ENCODE peak calls at places on chromosome 2, in eight cellular contexts. N is HL-60, F is transverse colon, L is stomach, G is upper lobe of left lung, A is SK-N-SH, K is vagina, H is GM23338. O is an unnamed sample.

GRCh38 chr2:120710256-120710655 is 25.4 kb upstream of the GLI2 start:
- DNase-seq in N (no peak), F (no peak), L (no peak), G (no peak), A (no peak), K (no peak), H (peak), O (no peak)

GRCh38 chr2:219273887-219274391 is 5.2 kb upstream of the DNAJB2 start:
- DNase-seq in N (no peak), F (no peak), L (no peak), G (no peak), A (no peak), K (no peak), H (no peak), O (no peak)

GRCh38 chr2:211247751-211248150 is 691.4 kb downstream of the CPS1 start:
- DNase-seq in N (no peak), F (no peak), L (no peak), G (no peak), A (no peak), K (no peak), H (no peak), O (no peak)

GRCh38 chr2:229980440-229981184 is 58.3 kb downstream of the FBXO36 start:
- DNase-seq in N (no peak), F (peak), L (peak), G (no peak), A (peak), K (no peak), H (peak), O (peak)

GRCh38 chr2:24832991-24833671 is 39.9 kb downstream of the CENPO start:
- DNase-seq in N (no peak), F (no peak), L (no peak), G (no peak), A (no peak), K (no peak), H (no peak), O (no peak)

GRCh38 chr2:159201321-159202063 is 85.0 kb downstream of the WDSUB1 start:
- DNase-seq in N (no peak), F (no peak), L (no peak), G (no peak), A (no peak), K (no peak), H (no peak), O (no peak)

GRCh38 chr2:45888641-45889040 is 237.2 kb downstream of the PRKCE start:
- DNase-seq in N (no peak), F (no peak), L (no peak), G (no peak), A (no peak), K (no peak), H (no peak), O (no peak)

GRCh38 chr2:164369416-164369815 is 251.9 kb downstream of the GRB14 start:
- DNase-seq in N (no peak), F (no peak), L (no peak), G (no peak), A (no peak), K (no peak), H (no peak), O (no peak)

GRCh38 chr2:159399716-159400525 is 113.4 kb upstream of the WDSUB1 start:
- DNase-seq in N (no peak), F (no peak), L (no peak), G (no peak), A (no peak), K (no peak), H (no peak), O (no peak)

GRCh38 chr2:231672617-231673347 is 35.5 kb upstream of the PTMA start:
- DNase-seq in N (no peak), F (peak), L (peak), G (peak), A (no peak), K (peak), H (peak), O (no peak)

GRCh38 chr2:218956039-218956438 is 3.4 kb upstream of the CDK5R2 start:
- DNase-seq in N (no peak), F (no peak), L (no peak), G (no peak), A (no peak), K (no peak), H (no peak), O (no peak)

GRCh38 chr2:68039317-68039716 is 23.5 kb downstream of the C1D start:
- DNase-seq in N (no peak), F (no peak), L (no peak), G (no peak), A (no peak), K (no peak), H (no peak), O (no peak)

GRCh38 chr2:191675807-191676667 is 1.9 kb upstream of the NABP1 start:
- DNase-seq in N (no peak), F (peak), L (peak), G (peak), A (no peak), K (no peak), H (peak), O (no peak)

GRCh38 chr2:120677696-120678095 is 58.0 kb upstream of the GLI2 start:
- DNase-seq in N (no peak), F (no peak), L (no peak), G (no peak), A (no peak), K (no peak), H (no peak), O (no peak)

GRCh38 chr2:33015421-33016142 is 68.8 kb downstream of the LTBP1 start:
- DNase-seq in N (no peak), F (peak), L (no peak), G (no peak), A (no peak), K (no peak), H (no peak), O (no peak)

GRCh38 chr2:174597347-174598047 is at the start of gene WIPF1:
- DNase-seq in N (peak), F (peak), L (no peak), G (peak), A (no peak), K (no peak), H (no peak), O (no peak)

GRCh38 chr2:16622399-16622968 is 43.1 kb downstream of the CYRIA start:
- DNase-seq in N (no peak), F (no peak), L (no peak), G (no peak), A (no peak), K (no peak), H (no peak), O (no peak)

GRCh38 chr2:126947090-126947404 is 48.4 kb downstream of the TEX51 start:
- DNase-seq in N (no peak), F (no peak), L (no peak), G (no peak), A (no peak), K (no peak), H (no peak), O (no peak)

GRCh38 chr2:118763797-118764196 is 83.7 kb downstream of the EN1 start:
- DNase-seq in N (no peak), F (no peak), L (no peak), G (no peak), A (peak), K (no peak), H (peak), O (peak)

GRCh38 chr2:148375214-148375613 is 269.3 kb upstream of the EPC2 start:
- DNase-seq in N (no peak), F (no peak), L (no peak), G (no peak), A (no peak), K (no peak), H (no peak), O (no peak)

GRCh38 chr2:64143154-64144056 is 815 bp downstream of the PELI1 start:
- DNase-seq in N (no peak), F (no peak), L (no peak), G (no peak), A (peak), K (no peak), H (peak), O (peak)

GRCh38 chr2:218430721-218431120 is 11.8 kb downstream of the VIL1 start:
- DNase-seq in N (no peak), F (no peak), L (no peak), G (no peak), A (no peak), K (no peak), H (no peak), O (no peak)

GRCh38 chr2:169036717-169037450 is 5.8 kb upstream of the ABCB11 start:
- DNase-seq in N (no peak), F (no peak), L (no peak), G (no peak), A (no peak), K (no peak), H (no peak), O (no peak)

GRCh38 chr2:203484266-203485112 is 50.6 kb downstream of the RAPH1 start:
- DNase-seq in N (peak), F (peak), L (peak), G (no peak), A (no peak), K (no peak), H (peak), O (no peak)

GRCh38 chr2:649461-650342 is 27.5 kb downstream of the TMEM18 start:
- DNase-seq in N (no peak), F (no peak), L (peak), G (no peak), A (no peak), K (peak), H (no peak), O (no peak)

GRCh38 chr2:216164087-216164486 is 54.9 kb downstream of the XRCC5 start:
- DNase-seq in N (no peak), F (no peak), L (no peak), G (no peak), A (no peak), K (no peak), H (no peak), O (no peak)

GRCh38 chr2:28469304-28469703 is 26.6 kb upstream of the PLB1 start:
- DNase-seq in N (no peak), F (no peak), L (no peak), G (no peak), A (no peak), K (no peak), H (no peak), O (no peak)

GRCh38 chr2:2260691-2261268 is 70.3 kb downstream of the MYT1L start:
- DNase-seq in N (no peak), F (no peak), L (no peak), G (no peak), A (peak), K (peak), H (peak), O (no peak)
- TF ChIP-seq POLR2AphosphoS5 in N (no peak), F (no peak), L (no peak), G (no peak), A (no peak), K (no peak), H (no peak), O (no peak)

GRCh38 chr2:188811522-188811921 is 162.7 kb upstream of the COL3A1 start:
- DNase-seq in N (no peak), F (no peak), L (no peak), G (no peak), A (no peak), K (no peak), H (no peak), O (no peak)
- TF ChIP-seq POLR2AphosphoS5 in N (no peak), F (no peak), L (peak), G (no peak), A (no peak), K (no peak), H (no peak), O (no peak)

GRCh38 chr2:11862049-11862448 is 115.6 kb downstream of the LPIN1 start:
- DNase-seq in N (no peak), F (no peak), L (no peak), G (no peak), A (no peak), K (no peak), H (no peak), O (no peak)

GRCh38 chr2:11865378-11865777 is 118.9 kb downstream of the LPIN1 start:
- DNase-seq in N (no peak), F (no peak), L (no peak), G (no peak), A (no peak), K (peak), H (no peak), O (no peak)

GRCh38 chr2:11863103-11863502 is 116.7 kb downstream of the LPIN1 start:
- DNase-seq in N (no peak), F (no peak), L (no peak), G (no peak), A (no peak), K (no peak), H (no peak), O (no peak)

GRCh38 chr2:11864724-11865123 is 118.3 kb downstream of the LPIN1 start:
- DNase-seq in N (no peak), F (no peak), L (no peak), G (no peak), A (no peak), K (peak), H (no peak), O (no peak)

GRCh38 chr2:11863513-11864328 is 117.3 kb downstream of the LPIN1 start:
- DNase-seq in N (peak), F (peak), L (peak), G (peak), A (peak), K (peak), H (peak), O (peak)
- TF ChIP-seq POLR2AphosphoS5 in N (no peak), F (peak), L (peak), G (peak), A (peak), K (peak), H (no peak), O (no peak)

GRCh38 chr2:42569116-42569711 is 782 bp downstream of the MTA3 start:
- DNase-seq in N (no peak), F (peak), L (peak), G (no peak), A (peak), K (no peak), H (peak), O (no peak)

GRCh38 chr2:42567389-42567788 is 1.0 kb upstream of the MTA3 start:
- DNase-seq in N (no peak), F (no peak), L (no peak), G (no peak), A (no peak), K (no peak), H (peak), O (no peak)

GRCh38 chr2:42567806-42568429 is 514 bp upstream of the MTA3 start:
- DNase-seq in N (no peak), F (peak), L (peak), G (peak), A (no peak), K (no peak), H (peak), O (peak)

GRCh38 chr2:42569883-42570282 is 1.5 kb downstream of the MTA3 start:
- DNase-seq in N (no peak), F (no peak), L (no peak), G (no peak), A (peak), K (no peak), H (no peak), O (no peak)

GRCh38 chr2:42568431-42569115 is at the start of gene MTA3:
- DNase-seq in N (no peak), F (peak), L (peak), G (peak), A (peak), K (no peak), H (peak), O (peak)
- TF ChIP-seq POLR2AphosphoS5 in N (no peak), F (no peak), L (no peak), G (no peak), A (no peak), K (no peak), H (peak), O (no peak)

O was measured in H1.